ENCODE peak calls at places on chromosome X, in ten cellular contexts. Y is BE2C; L is adipocyte; J is NCI-H1105 treated with DMSO at 0.1 percent for 48 hours; C is astrocyte of the hippocampus; P is kidney tubule cell; D is activated naive CD4-positive, alpha-beta T cell treated with anti-CD3 and anti-CD28 coated beads for 36 hours; T is GM20000; S is KBM-7; N is neural progenitor cell. X is an unnamed sample.

GRCh38 chrX:1165535-1166196 is 46.8 kb downstream of the CRLF2 start:
- DNase-seq in Y (no peak), L (peak), J (no peak), C (peak), P (no peak), D (peak), T (peak), S (peak), N (peak), X (no peak)

GRCh38 chrX:67104982-67105757 is 438.7 kb upstream of the AR start:
- DNase-seq in Y (no peak), L (no peak), J (no peak), C (no peak), P (no peak), D (no peak), T (no peak), S (no peak), N (no peak), X (no peak)

GRCh38 chrX:28133763-28134162 is 152.5 kb upstream of the DCAF8L1 start:
- DNase-seq in Y (no peak), L (no peak), J (no peak), C (no peak), P (no peak), D (no peak), T (no peak), S (no peak), N (no peak), X (no peak)

GRCh38 chrX:146173742-146174141 is 356.1 kb downstream of the SLITRK2 start:
- DNase-seq in Y (no peak), L (no peak), J (no peak), C (no peak), P (no peak), D (no peak), T (no peak), S (no peak), N (no peak), X (no peak)

GRCh38 chrX:41728125-41728524 is 4.1 kb downstream of the GPR82 start:
- DNase-seq in Y (no peak), L (no peak), J (no peak), C (no peak), P (no peak), D (no peak), T (peak), S (no peak), N (no peak), X (no peak)

GRCh38 chrX:48498374-48498809 is 10.4 kb upstream of the PORCN start:
- DNase-seq in Y (no peak), L (peak), J (no peak), C (peak), P (peak), D (no peak), T (no peak), S (no peak), N (no peak), X (peak)

GRCh38 chrX:30610050-30610449 is 32.5 kb upstream of the TASL start:
- DNase-seq in Y (no peak), L (peak), J (no peak), C (no peak), P (no peak), D (no peak), T (no peak), S (no peak), N (no peak), X (peak)

GRCh38 chrX:29257516-29257915 is 670.3 kb downstream of the IL1RAPL1 start:
- DNase-seq in Y (no peak), L (peak), J (no peak), C (peak), P (no peak), D (no peak), T (no peak), S (no peak), N (no peak), X (no peak)

GRCh38 chrX:11267311-11267910 is 25.8 kb upstream of the AMELX start:
- DNase-seq in Y (no peak), L (no peak), J (no peak), C (no peak), P (peak), D (no peak), T (no peak), S (no peak), N (no peak), X (no peak)

GRCh38 chrX:14886252-14886651 is 13.0 kb downstream of the MOSPD2 start:
- DNase-seq in Y (no peak), L (no peak), J (no peak), C (no peak), P (no peak), D (no peak), T (no peak), S (no peak), N (no peak), X (no peak)

GRCh38 chrX:134426285-134426684 is 33.7 kb upstream of the HPRT1 start:
- DNase-seq in Y (no peak), L (no peak), J (no peak), C (no peak), P (no peak), D (no peak), T (no peak), S (no peak), N (no peak), X (no peak)

GRCh38 chrX:21683910-21684309 is 25.8 kb upstream of the KLHL34 start:
- DNase-seq in Y (no peak), L (peak), J (no peak), C (peak), P (no peak), D (no peak), T (no peak), S (no peak), N (no peak), X (no peak)

GRCh38 chrX:38183577-38183976 is 37.1 kb downstream of the SRPX start:
- DNase-seq in Y (no peak), L (peak), J (no peak), C (no peak), P (no peak), D (no peak), T (no peak), S (no peak), N (no peak), X (no peak)

GRCh38 chrX:9781941-9782340 is 4.3 kb upstream of the SHROOM2 start:
- DNase-seq in Y (no peak), L (no peak), J (no peak), C (no peak), P (peak), D (no peak), T (no peak), S (no peak), N (no peak), X (no peak)

GRCh38 chrX:47169726-47170515 is 23.7 kb upstream of the UBA1 start:
- DNase-seq in Y (no peak), L (peak), J (no peak), C (peak), P (no peak), D (no peak), T (no peak), S (no peak), N (no peak), X (no peak)